ENCODE peak calls at places on chromosomes 13 and 19, in five cellular contexts. One of them, this sample, is unnamed. For H3K9me3, the result is how much of the 10 kb centered on the place peaks cover.

GRCh38 chr13:50726164-50726563 is 117.3 kb downstream of the DLEU7 start:
- DNase-seq in stomach: no peak
- DNase-seq in IMR-90: no peak
- DNase-seq in A549: no peak
- DNase-seq in CD8-positive, alpha-beta T cell: no peak
- DNase-seq in this sample: no peak

GRCh38 chr13:63010072-63010658 is 1594.5 kb upstream of the PCDH20 start:
- DNase-seq in stomach: no peak
- DNase-seq in IMR-90: no peak
- DNase-seq in A549: no peak
- DNase-seq in CD8-positive, alpha-beta T cell: no peak
- DNase-seq in this sample: no peak

GRCh38 chr19:30664358-30665058 is 292.3 kb downstream of the ZNF536 start:
- DNase-seq in stomach: peak
- DNase-seq in IMR-90: peak
- DNase-seq in A549: peak
- DNase-seq in CD8-positive, alpha-beta T cell: no peak
- DNase-seq in this sample: no peak

GRCh38 chr19:11248852-11249251 is 9.4 kb downstream of the ANGPTL8 start:
- DNase-seq in stomach: no peak
- DNase-seq in IMR-90: no peak
- DNase-seq in A549: no peak
- DNase-seq in CD8-positive, alpha-beta T cell: no peak
- DNase-seq in this sample: no peak

GRCh38 chr19:35212241-35212640 is 16.3 kb downstream of the FAM187B start:
- DNase-seq in stomach: no peak
- DNase-seq in IMR-90: no peak
- DNase-seq in A549: no peak
- DNase-seq in CD8-positive, alpha-beta T cell: no peak
- DNase-seq in this sample: no peak

GRCh38 chr13:30607908-30608307 is 9.8 kb upstream of the USPL1 start:
- DNase-seq in stomach: peak
- DNase-seq in IMR-90: no peak
- DNase-seq in A549: no peak
- DNase-seq in CD8-positive, alpha-beta T cell: peak
- DNase-seq in this sample: peak

GRCh38 chr19:28633223-28634030 is 579.5 kb downstream of the UQCRFS1 start:
- DNase-seq in stomach: no peak
- DNase-seq in IMR-90: peak
- DNase-seq in A549: peak
- DNase-seq in CD8-positive, alpha-beta T cell: peak
- DNase-seq in this sample: peak

GRCh38 chr19:41265376-41266153 is 1.4 kb downstream of the HNRNPUL1 start:
- DNase-seq in stomach: peak
- DNase-seq in IMR-90: peak
- DNase-seq in A549: peak
- DNase-seq in CD8-positive, alpha-beta T cell: no peak
- DNase-seq in this sample: no peak

GRCh38 chr19:35351441-35352176 is 3.9 kb downstream of the FFAR1 start:
- DNase-seq in stomach: no peak
- DNase-seq in IMR-90: no peak
- DNase-seq in A549: no peak
- DNase-seq in CD8-positive, alpha-beta T cell: no peak
- DNase-seq in this sample: no peak

GRCh38 chr13:29428310-29428991 is 167.0 kb downstream of the SLC7A1 start:
- DNase-seq in stomach: no peak
- DNase-seq in IMR-90: no peak
- DNase-seq in A549: no peak
- DNase-seq in CD8-positive, alpha-beta T cell: no peak
- DNase-seq in this sample: no peak

GRCh38 chr13:31755211-31755610 is 15.9 kb downstream of the RXFP2 start:
- DNase-seq in stomach: no peak
- DNase-seq in IMR-90: no peak
- DNase-seq in A549: no peak
- DNase-seq in CD8-positive, alpha-beta T cell: no peak
- DNase-seq in this sample: no peak

GRCh38 chr19:41606215-41606837 is 20.5 kb downstream of the CEACAM4 start:
- DNase-seq in stomach: peak
- DNase-seq in IMR-90: no peak
- DNase-seq in A549: no peak
- DNase-seq in CD8-positive, alpha-beta T cell: no peak
- DNase-seq in this sample: no peak

GRCh38 chr19:32675720-32676185 is at the start of gene RGS9BP:
- DNase-seq in stomach: peak
- DNase-seq in IMR-90: peak
- DNase-seq in A549: peak
- DNase-seq in CD8-positive, alpha-beta T cell: peak
- DNase-seq in this sample: peak

GRCh38 chr19:34310494-34310981 is 54.5 kb upstream of the GPI start:
- DNase-seq in stomach: no peak
- DNase-seq in IMR-90: no peak
- DNase-seq in A549: no peak
- DNase-seq in CD8-positive, alpha-beta T cell: no peak
- DNase-seq in this sample: peak

GRCh38 chr19:50745221-50745620 is 22.1 kb downstream of the CLEC11A start:
- DNase-seq in stomach: no peak
- DNase-seq in IMR-90: no peak
- DNase-seq in A549: no peak
- DNase-seq in CD8-positive, alpha-beta T cell: no peak
- DNase-seq in this sample: no peak

GRCh38 chr13:18948012-18948663 is 233.5 kb downstream of the TUBA3C start:
- DNase-seq in stomach: no peak
- DNase-seq in IMR-90: no peak
- DNase-seq in A549: no peak
- DNase-seq in CD8-positive, alpha-beta T cell: no peak
- DNase-seq in this sample: no peak

GRCh38 chr13:49225358-49226042 is 5.4 kb downstream of the MLNR start:
- DNase-seq in stomach: peak
- DNase-seq in IMR-90: no peak
- DNase-seq in A549: no peak
- DNase-seq in CD8-positive, alpha-beta T cell: no peak
- DNase-seq in this sample: no peak

GRCh38 chr13:108276060-108276459 is 6.5 kb downstream of the TNFSF13B start:
- DNase-seq in stomach: peak
- DNase-seq in IMR-90: no peak
- DNase-seq in A549: no peak
- DNase-seq in CD8-positive, alpha-beta T cell: no peak
- DNase-seq in this sample: no peak

GRCh38 chr13:93226623-93227279 is at the start of gene GPC6:
- DNase-seq in stomach: no peak
- DNase-seq in IMR-90: peak
- DNase-seq in A549: peak
- DNase-seq in CD8-positive, alpha-beta T cell: no peak
- DNase-seq in this sample: no peak

GRCh38 chr19:43290568-43291359 is 21.4 kb upstream of the PSG9 start:
- DNase-seq in stomach: no peak
- DNase-seq in IMR-90: no peak
- DNase-seq in A549: peak
- DNase-seq in CD8-positive, alpha-beta T cell: no peak
- DNase-seq in this sample: no peak

GRCh38 chr19:6216996-6217751 is 62.6 kb downstream of the MLLT1 start:
- DNase-seq in stomach: no peak
- DNase-seq in IMR-90: peak
- DNase-seq in A549: no peak
- DNase-seq in CD8-positive, alpha-beta T cell: no peak
- DNase-seq in this sample: no peak

GRCh38 chr19:11286312-11286974 is 9.5 kb upstream of the TSPAN16 start:
- DNase-seq in stomach: no peak
- DNase-seq in IMR-90: peak
- DNase-seq in A549: no peak
- DNase-seq in CD8-positive, alpha-beta T cell: no peak
- DNase-seq in this sample: no peak

GRCh38 chr19:27892500-27892899 is 1320.5 kb downstream of the UQCRFS1 start:
- DNase-seq in stomach: no peak
- DNase-seq in IMR-90: no peak
- DNase-seq in A549: no peak
- DNase-seq in CD8-positive, alpha-beta T cell: no peak
- DNase-seq in this sample: no peak

GRCh38 chr19:17522988-17523872 is 11.8 kb downstream of the PGLS start:
- DNase-seq in stomach: peak
- DNase-seq in IMR-90: no peak
- DNase-seq in A549: no peak
- DNase-seq in CD8-positive, alpha-beta T cell: peak
- DNase-seq in this sample: no peak

GRCh38 chr19:17236414-17236716 is 9.4 kb downstream of the NR2F6 start:
- DNase-seq in stomach: no peak
- DNase-seq in IMR-90: no peak
- DNase-seq in A549: no peak
- DNase-seq in CD8-positive, alpha-beta T cell: no peak
- DNase-seq in this sample: no peak

GRCh38 chr13:44756411-44756810 is 180.3 kb upstream of the TSC22D1 start:
- DNase-seq in stomach: no peak
- DNase-seq in IMR-90: no peak
- DNase-seq in A549: no peak
- DNase-seq in CD8-positive, alpha-beta T cell: no peak
- DNase-seq in this sample: no peak

GRCh38 chr19:55526216-55527196 is 10.4 kb downstream of the SBK2 start:
- DNase-seq in stomach: peak
- DNase-seq in IMR-90: peak
- DNase-seq in A549: peak
- DNase-seq in CD8-positive, alpha-beta T cell: no peak
- DNase-seq in this sample: no peak

GRCh38 chr19:42229855-42230331 is 9.8 kb downstream of the ZNF526 start:
- DNase-seq in stomach: no peak
- DNase-seq in IMR-90: peak
- DNase-seq in A549: peak
- DNase-seq in CD8-positive, alpha-beta T cell: no peak
- DNase-seq in this sample: no peak

GRCh38 chr13:61880576-61881283 is 465.1 kb upstream of the PCDH20 start:
- DNase-seq in stomach: peak
- DNase-seq in IMR-90: peak
- DNase-seq in A549: peak
- DNase-seq in CD8-positive, alpha-beta T cell: no peak
- DNase-seq in this sample: no peak

GRCh38 chr19:52110780-52111179 is 15.2 kb upstream of the ZNF841 start:
- DNase-seq in stomach: no peak
- DNase-seq in IMR-90: no peak
- DNase-seq in A549: no peak
- DNase-seq in CD8-positive, alpha-beta T cell: no peak
- DNase-seq in this sample: no peak
- H3K9me3 ChIP-seq in stomach: half or more
- H3K9me3 ChIP-seq in IMR-90: half or more
- H3K9me3 ChIP-seq in A549: half or more
- H3K9me3 ChIP-seq in CD8-positive, alpha-beta T cell: half or more
- H3K9me3 ChIP-seq in this sample: under half

DNA sequence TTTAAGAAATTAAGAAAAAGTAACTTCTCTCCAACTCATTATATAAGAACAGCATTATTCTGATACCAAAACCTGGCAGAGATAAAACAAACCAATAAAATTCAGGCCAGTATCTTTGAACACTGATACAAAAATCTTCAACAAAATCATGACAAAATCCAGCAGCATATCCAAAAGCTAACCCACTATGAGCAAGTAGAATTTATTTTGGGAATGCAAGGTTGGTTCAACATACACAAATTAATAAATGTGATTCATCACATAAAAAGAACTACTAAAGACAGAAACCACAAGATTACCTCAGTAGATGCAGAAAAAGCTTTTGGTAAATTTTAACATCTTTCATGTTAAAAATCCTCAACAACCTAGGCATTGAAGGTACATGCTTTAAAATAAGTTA is 12.3 kb downstream of the ZNF91 start:
- DNase-seq in stomach: no peak
- DNase-seq in IMR-90: no peak
- DNase-seq in A549: no peak
- DNase-seq in CD8-positive, alpha-beta T cell: no peak
- DNase-seq in this sample: no peak
- H3K9me3 ChIP-seq in stomach: under half
- H3K9me3 ChIP-seq in IMR-90: half or more
- H3K9me3 ChIP-seq in A549: half or more
- H3K9me3 ChIP-seq in CD8-positive, alpha-beta T cell: under half
- H3K9me3 ChIP-seq in this sample: under half

DNA sequence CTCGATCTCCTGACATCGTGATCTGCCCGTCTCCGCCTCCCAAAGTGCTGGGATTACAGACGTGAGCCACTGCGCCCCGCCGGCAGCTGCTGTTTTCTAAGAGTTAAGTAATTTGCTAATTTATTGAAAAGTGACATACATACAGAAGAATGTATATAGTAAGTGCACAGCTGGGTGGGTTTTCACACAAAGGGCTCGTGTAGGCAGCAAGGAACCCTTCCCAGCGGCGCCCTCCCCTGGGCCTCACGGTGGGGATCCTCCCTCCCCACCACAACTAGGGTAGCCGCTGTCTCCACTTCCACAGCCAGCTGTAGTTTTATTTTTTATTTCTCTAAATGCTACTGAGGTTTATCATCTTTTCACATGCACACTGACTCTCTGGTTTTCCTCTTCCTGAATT is 64.9 kb downstream of the CRYL1 start:
- DNase-seq in stomach: no peak
- DNase-seq in IMR-90: no peak
- DNase-seq in A549: no peak
- DNase-seq in CD8-positive, alpha-beta T cell: no peak
- DNase-seq in this sample: no peak
- H3K9me3 ChIP-seq in stomach: under half
- H3K9me3 ChIP-seq in IMR-90: under half
- H3K9me3 ChIP-seq in A549: under half
- H3K9me3 ChIP-seq in CD8-positive, alpha-beta T cell: under half
- H3K9me3 ChIP-seq in this sample: under half

DNA sequence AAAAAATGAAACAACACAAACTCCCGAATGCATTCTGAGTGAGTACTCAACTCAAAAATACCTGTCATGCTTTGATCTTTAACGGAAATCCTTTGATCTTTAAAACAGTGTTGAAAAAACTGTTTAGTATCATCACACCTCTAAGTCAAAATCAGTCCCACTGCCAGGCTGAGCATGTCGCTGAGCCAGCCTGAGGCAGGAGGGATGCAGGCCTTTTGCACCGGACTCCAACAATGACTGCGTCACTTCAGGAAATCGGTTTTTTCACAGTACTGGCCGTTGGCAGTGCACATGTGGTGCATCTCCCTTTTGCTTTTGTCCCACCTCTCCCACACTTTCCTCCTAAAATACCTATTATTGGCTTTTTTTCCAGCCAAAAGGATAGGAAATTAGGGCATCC is 78.2 kb downstream of the SHISA2 start:
- DNase-seq in stomach: no peak
- DNase-seq in IMR-90: no peak
- DNase-seq in A549: no peak
- DNase-seq in CD8-positive, alpha-beta T cell: no peak
- DNase-seq in this sample: no peak
- H3K9me3 ChIP-seq in stomach: under half
- H3K9me3 ChIP-seq in IMR-90: under half
- H3K9me3 ChIP-seq in A549: under half
- H3K9me3 ChIP-seq in CD8-positive, alpha-beta T cell: under half
- H3K9me3 ChIP-seq in this sample: under half

DNA sequence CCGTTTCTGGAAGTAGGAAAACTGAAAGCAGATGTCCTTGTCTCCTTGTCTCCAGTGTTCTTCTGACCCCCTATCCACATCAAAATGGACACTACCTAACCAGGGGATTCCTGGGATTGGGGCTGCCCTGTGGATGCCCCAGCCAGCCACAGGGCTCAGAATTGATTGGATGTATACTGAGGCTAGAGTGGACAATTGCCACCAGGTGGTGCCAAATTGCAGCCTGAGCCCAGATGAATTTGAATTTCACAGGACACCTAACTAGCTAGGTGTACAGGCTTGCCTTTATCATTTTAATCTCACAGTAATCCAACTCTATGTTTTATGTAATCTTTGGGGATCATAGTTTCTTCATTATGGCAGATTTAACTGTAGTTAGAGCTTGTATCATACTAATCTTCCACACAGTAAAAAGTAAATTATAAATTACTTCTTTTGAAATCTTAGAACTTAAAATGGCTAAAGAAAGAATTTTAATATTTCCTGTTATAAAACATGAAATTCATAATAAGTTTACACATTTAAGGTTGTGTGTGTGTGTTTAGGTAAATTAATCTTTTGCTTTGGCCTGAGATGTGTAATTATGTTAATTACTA is 58.0 kb downstream of the PIBF1 start:
- DNase-seq in stomach: peak
- DNase-seq in IMR-90: peak
- DNase-seq in A549: peak
- DNase-seq in CD8-positive, alpha-beta T cell: peak
- DNase-seq in this sample: peak
- H3K9me3 ChIP-seq in stomach: under half
- H3K9me3 ChIP-seq in IMR-90: under half
- H3K9me3 ChIP-seq in A549: under half
- H3K9me3 ChIP-seq in CD8-positive, alpha-beta T cell: under half
- H3K9me3 ChIP-seq in this sample: under half

This sample was measured in T-helper 17 cell.